ENCODE peak calls at places on chromosomes 6 and 20, in six cellular contexts. V is germinal center; N is T-cell; G is activated CD4-positive, alpha-beta T cell treated with anti-CD3 and anti-CD28 coated beads, Interleukin-2, amount 50 U/mL, for 1 hour; D is stimulated activated CD4-positive, alpha-beta T cell treated with anti-CD3 and anti-CD28 coated beads, Interleukin-12 subunit alpha, Interleukin-12 subunit beta, amount 100 ng/mL, for 48 hours; T is mesothelial cell of epicardium. F is an unnamed sample.

GRCh38 chr6:150667977-150668716 is 68.5 kb downstream of the PLEKHG1 start:
- DNase-seq in V (no peak), N (no peak), G (no peak), D (no peak), T (peak), F (no peak)

GRCh38 chr6:56649782-56650181 is 7.1 kb upstream of the DST start:
- DNase-seq in V (no peak), N (no peak), G (no peak), D (no peak), T (no peak), F (no peak)

GRCh38 chr6:4491501-4492260 is 284.5 kb upstream of the CDYL start:
- DNase-seq in V (no peak), N (no peak), G (no peak), D (no peak), T (no peak), F (no peak)

GRCh38 chr20:10490706-10491105 is 55.6 kb downstream of the SLX4IP start:
- DNase-seq in V (no peak), N (no peak), G (no peak), D (no peak), T (no peak), F (no peak)

GRCh38 chr20:43558412-43559146 is at the start of gene SGK2:
- DNase-seq in V (no peak), N (no peak), G (no peak), D (no peak), T (no peak), F (no peak)

GRCh38 chr6:142850653-142851434 is 94.1 kb downstream of the HIVEP2 start:
- DNase-seq in V (no peak), N (no peak), G (no peak), D (no peak), T (no peak), F (no peak)

GRCh38 chr6:25418463-25419052 is 139.4 kb downstream of the CARMIL1 start:
- DNase-seq in V (no peak), N (no peak), G (no peak), D (no peak), T (no peak), F (no peak)

GRCh38 chr6:25181923-25182322 is 97.3 kb upstream of the CARMIL1 start:
- DNase-seq in V (no peak), N (no peak), G (no peak), D (no peak), T (no peak), F (no peak)

GRCh38 chr20:40741507-40742106 is 52.6 kb upstream of the MAFB start:
- DNase-seq in V (peak), N (no peak), G (peak), D (peak), T (no peak), F (no peak)

GRCh38 chr6:167119680-167120556 is 3.0 kb upstream of the CCR6 start:
- DNase-seq in V (no peak), N (peak), G (peak), D (no peak), T (no peak), F (no peak)

GRCh38 chr20:47440857-47441773 is 60.6 kb upstream of the NCOA3 start:
- DNase-seq in V (no peak), N (no peak), G (no peak), D (no peak), T (no peak), F (no peak)

GRCh38 chr6:27894839-27895762 is 17.1 kb downstream of the OR2B2 start:
- DNase-seq in V (peak), N (peak), G (peak), D (no peak), T (no peak), F (peak)

GRCh38 chr6:39074486-39074885 is 25.9 kb downstream of the GLP1R start:
- DNase-seq in V (no peak), N (no peak), G (no peak), D (no peak), T (no peak), F (no peak)

GRCh38 chr6:41976794-41977484 is 35.3 kb upstream of the CCND3 start:
- DNase-seq in V (peak), N (no peak), G (no peak), D (peak), T (no peak), F (no peak)

GRCh38 chr20:61941721-61942405 is 123.8 kb downstream of the TAF4 start:
- DNase-seq in V (no peak), N (no peak), G (no peak), D (no peak), T (no peak), F (no peak)

GRCh38 chr6:127249619-127250018 is 17.0 kb upstream of the RNF146 start:
- DNase-seq in V (no peak), N (no peak), G (no peak), D (no peak), T (no peak), F (no peak)

GRCh38 chr6:147900191-147900830 is 391.8 kb downstream of the SAMD5 start:
- DNase-seq in V (no peak), N (no peak), G (no peak), D (no peak), T (no peak), F (no peak)

GRCh38 chr6:155967326-155967725 is 511.7 kb upstream of the NOX3 start:
- DNase-seq in V (no peak), N (no peak), G (no peak), D (no peak), T (no peak), F (no peak)

GRCh38 chr20:19956976-19957375 is 60.2 kb upstream of the NAA20 start:
- DNase-seq in V (no peak), N (no peak), G (no peak), D (no peak), T (no peak), F (no peak)